ENCODE peak calls at places on chromosomes 6 and 20, in six cellular contexts. M, Z, P, V, H and U are unnamed samples.

GRCh38 chr20:62816879-62817873 is at the start of gene COL9A3:
- DNase-seq in M (no peak), Z (no peak), P (no peak), V (no peak), H (no peak), U (no peak)

GRCh38 chr6:10521104-10521808 is at the start of gene GCNT2:
- DNase-seq in M (peak; percentile 33), Z (peak; percentile 43), P (no peak), V (no peak), H (no peak), U (no peak)

GRCh38 chr6:81401970-81402690 is 350.4 kb downstream of the TENT5A start:
- DNase-seq in M (peak; percentile 22), Z (no peak), P (no peak), V (no peak), H (no peak), U (no peak)

GRCh38 chr6:43297644-43298564 is at the start of gene SLC22A7:
- DNase-seq in M (no peak), Z (peak; percentile 89), P (no peak), V (no peak), H (no peak), U (no peak)

GRCh38 chr6:55388161-55388560 is 60.9 kb downstream of the GFRAL start:
- DNase-seq in M (peak; percentile 5), Z (no peak), P (no peak), V (no peak), H (no peak), U (no peak)

GRCh38 chr6:154821099-154821498 is 87.9 kb downstream of the SCAF8 start:
- DNase-seq in M (no peak), Z (no peak), P (no peak), V (no peak), H (no peak), U (no peak)

GRCh38 chr20:12053348-12053747 is 135.7 kb downstream of the BTBD3 start:
- DNase-seq in M (peak; percentile 71), Z (no peak), P (no peak), V (peak; percentile 0), H (no peak), U (no peak)

GRCh38 chr6:129263117-129263516 is 380.2 kb downstream of the LAMA2 start:
- DNase-seq in M (no peak), Z (no peak), P (no peak), V (no peak), H (no peak), U (no peak)

GRCh38 chr20:46709459-46710148 is at the start of gene SLC2A10:
- DNase-seq in M (peak; percentile 41), Z (peak; percentile 73), P (peak; percentile 80), V (no peak), H (peak; percentile 63), U (no peak)

GRCh38 chr6:125231574-125232343 is 70.0 kb downstream of the HDDC2 start:
- DNase-seq in M (no peak), Z (no peak), P (no peak), V (no peak), H (no peak), U (no peak)

GRCh38 chr20:52035977-52036376 is 155.6 kb downstream of the ZFP64 start:
- DNase-seq in M (no peak), Z (peak; percentile 24), P (no peak), V (no peak), H (no peak), U (no peak)

GRCh38 chr6:92715991-92716390 is 703.4 kb downstream of the EPHA7 start:
- DNase-seq in M (no peak), Z (no peak), P (no peak), V (no peak), H (no peak), U (no peak)

GRCh38 chr6:160122744-160123143 is 1.1 kb downstream of the SLC22A1 start:
- DNase-seq in M (no peak), Z (no peak), P (no peak), V (no peak), H (no peak), U (no peak)

GRCh38 chr6:137241481-137242011 is 22.4 kb upstream of the IFNGR1 start:
- DNase-seq in M (peak; percentile 36), Z (no peak), P (no peak), V (no peak), H (no peak), U (no peak)

GRCh38 chr6:137237413-137238170 is 18.4 kb upstream of the IFNGR1 start:
- DNase-seq in M (peak; percentile 83), Z (no peak), P (no peak), V (no peak), H (no peak), U (no peak)

GRCh38 chr6:137236581-137237355 is 17.6 kb upstream of the IFNGR1 start:
- DNase-seq in M (no peak), Z (no peak), P (no peak), V (no peak), H (no peak), U (no peak)

GRCh38 chr6:137235686-137236085 is 16.5 kb upstream of the IFNGR1 start:
- DNase-seq in M (no peak), Z (no peak), P (no peak), V (no peak), H (no peak), U (no peak)

GRCh38 chr6:137240168-137240567 is 21.0 kb upstream of the IFNGR1 start:
- DNase-seq in M (peak; percentile 65), Z (peak; percentile 43), P (peak; percentile 81), V (no peak), H (peak; percentile 86), U (no peak)
- H3K27ac ChIP-seq in M (no peak overlapping the region), Z (no peak overlapping the region), P (no peak overlapping the region), V (no peak overlapping the region), H (no peak overlapping the region), U (no peak overlapping the region)

GRCh38 chr6:119832411-119832810 is 482.9 kb upstream of the MAN1A1 start:
- DNase-seq in M (no peak), Z (no peak), P (no peak), V (no peak), H (no peak), U (no peak)
- H3K36me3 ChIP-seq in M (no peaks in the 10 kb centered on the region), Z (no peaks in the 10 kb centered on the region), P (no peaks in the 10 kb centered on the region), V (no peaks in the 10 kb centered on the region), H (no peaks in the 10 kb centered on the region), U (no peaks in the 10 kb centered on the region)

GRCh38 chr6:70651326-70651905 is 16.3 kb upstream of the SMAP1 start:
- DNase-seq in M (no peak), Z (no peak), P (no peak), V (no peak), H (no peak), U (peak; percentile 79)
- H3K27ac ChIP-seq in M (no peak overlapping the region), Z (no peak overlapping the region), P (no peak overlapping the region), V (no peak overlapping the region), H (no peak overlapping the region), U (peak overlapping the region; percentile 39)

DNA sequence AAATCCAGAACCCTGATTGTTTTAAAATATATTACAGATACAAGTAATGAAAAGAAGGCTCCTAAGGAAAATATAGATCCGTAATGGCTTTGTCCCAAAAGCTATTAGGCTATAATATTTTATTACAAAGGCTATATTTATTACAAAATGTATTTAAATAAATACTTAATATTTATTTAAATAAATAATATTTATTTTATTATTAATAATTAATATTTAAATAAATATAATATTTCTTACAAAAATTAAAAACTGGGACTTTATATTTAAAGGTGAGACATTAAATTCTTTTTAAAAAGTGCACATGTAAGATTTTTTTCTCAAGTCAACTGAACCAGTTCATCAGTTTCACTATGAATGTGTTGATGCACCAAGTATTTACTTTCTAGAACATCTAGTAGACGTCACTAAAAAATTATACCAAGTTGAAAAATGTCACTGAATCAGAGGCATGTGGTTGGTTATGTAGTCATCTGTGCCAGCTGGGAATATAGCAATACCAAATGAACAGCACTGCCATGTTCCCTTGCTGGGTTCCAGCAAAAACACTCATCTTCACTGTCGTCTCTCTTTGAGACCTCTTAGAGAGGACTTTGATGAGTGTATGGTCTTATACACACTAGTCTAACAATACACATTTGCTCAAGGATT is 278.9 kb downstream of the ESR1 start:
- DNase-seq in M (no peak), Z (no peak), P (no peak), V (no peak), H (no peak), U (no peak)
- H3K36me3 ChIP-seq in M (no peaks in the 10 kb centered on the region), Z (no peaks in the 10 kb centered on the region), P (no peaks in the 10 kb centered on the region), V (no peaks in the 10 kb centered on the region), H (no peaks in the 10 kb centered on the region), U (no peaks in the 10 kb centered on the region)

GRCh38 chr6:137013031-137013430 is 31.7 kb downstream of the IL20RA start:
- DNase-seq in M (peak; percentile 10), Z (no peak), P (no peak), V (no peak), H (no peak), U (no peak)
- H3K27ac ChIP-seq in M (no peak overlapping the region), Z (no peak overlapping the region), P (no peak overlapping the region), V (no peak overlapping the region), H (no peak overlapping the region), U (no peak overlapping the region)

GRCh38 chr6:32982084-32982701 is 13.8 kb downstream of the BRD2 start:
- DNase-seq in M (no peak), Z (no peak), P (no peak), V (peak; percentile 52), H (no peak), U (no peak)
- H3K36me3 ChIP-seq in M (peaks cover 60% of the 10 kb centered on the region), Z (peaks cover 66% of the 10 kb centered on the region), P (peaks cover 48% of the 10 kb centered on the region), V (peaks cover 69% of the 10 kb centered on the region), H (peaks cover 47% of the 10 kb centered on the region), U (peaks cover 43% of the 10 kb centered on the region)

GRCh38 chr6:35017461-35018183 is 123.5 kb downstream of the TCP11 start:
- DNase-seq in M (no peak), Z (peak; percentile 74), P (peak; percentile 81), V (no peak), H (peak; percentile 81), U (no peak)

GRCh38 chr6:35019171-35019570 is 122.0 kb downstream of the TCP11 start:
- DNase-seq in M (no peak), Z (no peak), P (no peak), V (no peak), H (peak; percentile 44), U (no peak)

GRCh38 chr6:35019831-35020230 is 121.3 kb downstream of the TCP11 start:
- DNase-seq in M (no peak), Z (no peak), P (no peak), V (no peak), H (peak; percentile 48), U (no peak)

GRCh38 chr6:35018184-35018523 is 123.0 kb downstream of the TCP11 start:
- DNase-seq in M (no peak), Z (no peak), P (no peak), V (no peak), H (no peak), U (no peak)

GRCh38 chr6:35018746-35019145 is 122.4 kb downstream of the TCP11 start:
- DNase-seq in M (no peak), Z (no peak), P (no peak), V (no peak), H (no peak), U (no peak)
- H3K27ac ChIP-seq in M (no peak overlapping the region), Z (peak overlapping the region; percentile 91), P (peak overlapping the region; percentile 92), V (no peak overlapping the region), H (peak overlapping the region; percentile 90), U (no peak overlapping the region)

DNA sequence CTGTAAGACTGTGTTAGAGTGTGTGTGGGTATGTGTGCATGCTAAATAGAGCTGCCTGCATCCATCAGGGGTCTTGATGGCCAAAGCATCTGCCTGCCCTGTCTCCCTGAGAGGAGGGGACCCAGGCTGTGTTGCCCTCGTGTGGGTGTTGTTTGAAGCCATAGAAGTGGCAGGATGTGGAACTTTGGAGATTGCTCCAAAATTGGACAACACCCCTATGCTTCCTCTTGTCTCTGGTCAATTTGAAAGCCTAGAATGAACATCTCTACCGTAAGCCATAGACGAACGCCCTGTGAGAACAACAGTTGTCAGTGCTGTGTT is 82.6 kb downstream of the ASXL1 start:
- DNase-seq in M (no peak), Z (no peak), P (no peak), V (no peak), H (no peak), U (no peak)
- H3K36me3 ChIP-seq in M (peaks cover 72% of the 10 kb centered on the region), Z (peaks cover 73% of the 10 kb centered on the region), P (peaks cover 66% of the 10 kb centered on the region), V (peaks cover 47% of the 10 kb centered on the region), H (peaks cover 52% of the 10 kb centered on the region), U (peaks cover 40% of the 10 kb centered on the region)

GRCh38 chr6:108651287-108651686 is 90.6 kb downstream of the FOXO3 start:
- DNase-seq in M (no peak), Z (no peak), P (no peak), V (no peak), H (no peak), U (no peak)
- H3K27ac ChIP-seq in M (peak overlapping the region; percentile 58), Z (peak overlapping the region; percentile 86), P (peak overlapping the region; percentile 85), V (no peak overlapping the region), H (peak overlapping the region; percentile 81), U (no peak overlapping the region)